ENCODE peak calls at places on chromosome 7, in four cellular contexts. One of them, this sample, is unnamed.

GRCh38 chr7:38932509-38933168 is 23.6 kb upstream of the VPS41 start:
- DNase-seq in trophoblast cell: peak; percentile 40
- DNase-seq in mesenchymal stem cell: peak; percentile 61
- DNase-seq in H9: peak; percentile 72
- DNase-seq in this sample: peak; percentile 70

GRCh38 chr7:69967152-69967591 is 368.9 kb downstream of the AUTS2 start:
- DNase-seq in trophoblast cell: no peak
- DNase-seq in mesenchymal stem cell: no peak
- DNase-seq in H9: peak; percentile 34
- DNase-seq in this sample: no peak

GRCh38 chr7:103119791-103120291 is 29.1 kb downstream of the NAPEPLD start:
- DNase-seq in H9: no peak
- DNase-seq in mesenchymal stem cell: no peak
- DNase-seq in trophoblast cell: no peak
- DNase-seq in this sample: no peak

GRCh38 chr7:2266911-2267310 is 24.9 kb downstream of the NUDT1 start:
- DNase-seq in mesenchymal stem cell: peak; percentile 69
- DNase-seq in trophoblast cell: peak; percentile 29
- DNase-seq in H9: no peak
- DNase-seq in this sample: no peak

GRCh38 chr7:54811016-54811924 is 52.3 kb upstream of the SEC61G start:
- DNase-seq in mesenchymal stem cell: peak; percentile 62
- DNase-seq in H9: no peak
- DNase-seq in trophoblast cell: no peak
- DNase-seq in this sample: no peak

GRCh38 chr7:47515305-47515834 is 66.5 kb downstream of the TNS3 start:
- DNase-seq in mesenchymal stem cell: no peak
- DNase-seq in trophoblast cell: no peak
- DNase-seq in H9: no peak
- DNase-seq in this sample: no peak

GRCh38 chr7:27108390-27109127 is 6.1 kb upstream of the HOXA2 start:
- DNase-seq in mesenchymal stem cell: peak; percentile 56
- DNase-seq in trophoblast cell: no peak
- DNase-seq in H9: peak; percentile 86
- DNase-seq in this sample: no peak

GRCh38 chr7:137519964-137520363 is 176.4 kb upstream of the PTN start:
- DNase-seq in H9: no peak
- DNase-seq in mesenchymal stem cell: no peak
- DNase-seq in trophoblast cell: no peak
- DNase-seq in this sample: no peak

GRCh38 chr7:96526492-96526891 is 183.2 kb downstream of the SEM1 start:
- DNase-seq in H9: no peak
- DNase-seq in trophoblast cell: no peak
- DNase-seq in mesenchymal stem cell: no peak
- DNase-seq in this sample: peak; percentile 9

GRCh38 chr7:87886875-87887274 is 10.6 kb downstream of the DBF4 start:
- DNase-seq in trophoblast cell: no peak
- DNase-seq in mesenchymal stem cell: peak; percentile 59
- DNase-seq in H9: no peak
- DNase-seq in this sample: no peak

GRCh38 chr7:154905615-154906014 is 97.3 kb downstream of the PAXIP1 start:
- DNase-seq in mesenchymal stem cell: no peak
- DNase-seq in trophoblast cell: no peak
- DNase-seq in H9: no peak
- DNase-seq in this sample: no peak

GRCh38 chr7:30251708-30252329 is 32.6 kb upstream of the ZNRF2 start:
- DNase-seq in H9: no peak
- DNase-seq in mesenchymal stem cell: peak; percentile 12
- DNase-seq in trophoblast cell: no peak
- DNase-seq in this sample: no peak

GRCh38 chr7:39525926-39526325 is 40.3 kb upstream of the YAE1 start:
- DNase-seq in trophoblast cell: no peak
- DNase-seq in H9: no peak
- DNase-seq in mesenchymal stem cell: no peak
- DNase-seq in this sample: no peak

GRCh38 chr7:71752171-71752935 is 620.4 kb downstream of the GALNT17 start:
- DNase-seq in trophoblast cell: no peak
- DNase-seq in mesenchymal stem cell: no peak
- DNase-seq in H9: peak; percentile 91
- DNase-seq in this sample: peak; percentile 66

GRCh38 chr7:66281678-66282593 is 76.8 kb downstream of the TPST1 start:
- DNase-seq in H9: no peak
- DNase-seq in trophoblast cell: no peak
- DNase-seq in mesenchymal stem cell: peak; percentile 95
- DNase-seq in this sample: no peak

GRCh38 chr7:132028144-132028920 is 471.9 kb upstream of the PODXL start:
- DNase-seq in mesenchymal stem cell: no peak
- DNase-seq in trophoblast cell: peak; percentile 32
- DNase-seq in H9: no peak
- DNase-seq in this sample: no peak

GRCh38 chr7:54349259-54349658 is 192.9 kb upstream of the VSTM2A start:
- DNase-seq in trophoblast cell: peak; percentile 7
- DNase-seq in mesenchymal stem cell: no peak
- DNase-seq in H9: no peak
- DNase-seq in this sample: no peak

GRCh38 chr7:135414850-135415439 is 95.0 kb downstream of the CNOT4 start:
- DNase-seq in H9: peak; percentile 63
- DNase-seq in mesenchymal stem cell: peak; percentile 75
- DNase-seq in trophoblast cell: peak; percentile 50
- DNase-seq in this sample: peak; percentile 48

GRCh38 chr7:127239814-127240213 is 12.9 kb downstream of the GRM8 start:
- DNase-seq in trophoblast cell: no peak
- DNase-seq in mesenchymal stem cell: no peak
- DNase-seq in H9: peak; percentile 49
- DNase-seq in this sample: no peak

GRCh38 chr7:91135703-91136102 is 128.5 kb upstream of the FZD1 start:
- DNase-seq in mesenchymal stem cell: no peak
- DNase-seq in trophoblast cell: no peak
- DNase-seq in H9: no peak
- DNase-seq in this sample: no peak

GRCh38 chr7:131109011-131109756 is 218.5 kb upstream of the MKLN1 start:
- DNase-seq in trophoblast cell: no peak
- DNase-seq in mesenchymal stem cell: peak; percentile 73
- DNase-seq in H9: no peak
- DNase-seq in this sample: no peak

GRCh38 chr7:6730343-6730633 is 23.5 kb upstream of the ZNF12 start:
- DNase-seq in H9: no peak
- DNase-seq in trophoblast cell: no peak
- DNase-seq in mesenchymal stem cell: no peak
- DNase-seq in this sample: no peak

GRCh38 chr7:105641236-105641810 is 60.0 kb upstream of the EFCAB10 start:
- DNase-seq in trophoblast cell: no peak
- DNase-seq in H9: no peak
- DNase-seq in mesenchymal stem cell: no peak
- DNase-seq in this sample: no peak

GRCh38 chr7:151322893-151323292 is 18.7 kb upstream of the NUB1 start:
- DNase-seq in H9: no peak
- DNase-seq in trophoblast cell: no peak
- DNase-seq in mesenchymal stem cell: no peak
- DNase-seq in this sample: no peak

GRCh38 chr7:47808321-47808720 is 139.9 kb downstream of the PKD1L1 start:
- DNase-seq in mesenchymal stem cell: no peak
- DNase-seq in trophoblast cell: no peak
- DNase-seq in H9: no peak
- DNase-seq in this sample: no peak

GRCh38 chr7:155806096-155806871 is 6.0 kb downstream of the SHH start:
- DNase-seq in trophoblast cell: no peak
- DNase-seq in mesenchymal stem cell: no peak
- DNase-seq in H9: peak; percentile 59
- DNase-seq in this sample: no peak

GRCh38 chr7:22728416-22729029 is 1.5 kb downstream of the IL6 start:
- DNase-seq in trophoblast cell: no peak
- DNase-seq in mesenchymal stem cell: peak; percentile 68
- DNase-seq in H9: no peak
- DNase-seq in this sample: no peak

GRCh38 chr7:133919810-133920209 is 207.3 kb upstream of the LRGUK start:
- DNase-seq in mesenchymal stem cell: no peak
- DNase-seq in trophoblast cell: peak; percentile 18
- DNase-seq in H9: no peak
- DNase-seq in this sample: no peak

GRCh38 chr7:79837915-79838314 is 296.7 kb upstream of the GNAI1 start:
- DNase-seq in trophoblast cell: no peak
- DNase-seq in H9: no peak
- DNase-seq in mesenchymal stem cell: no peak
- DNase-seq in this sample: no peak

GRCh38 chr7:65444211-65444842 is 70.7 kb downstream of the ZNF92 start:
- DNase-seq in trophoblast cell: no peak
- DNase-seq in mesenchymal stem cell: no peak
- DNase-seq in H9: no peak
- DNase-seq in this sample: no peak

GRCh38 chr7:70520604-70521003 is 611.3 kb upstream of the GALNT17 start:
- DNase-seq in mesenchymal stem cell: no peak
- DNase-seq in trophoblast cell: no peak
- DNase-seq in H9: no peak
- DNase-seq in this sample: no peak

GRCh38 chr7:101066858-101067227 is 18.4 kb upstream of the TRIM56 start:
- DNase-seq in H9: no peak
- DNase-seq in mesenchymal stem cell: no peak
- DNase-seq in trophoblast cell: no peak
- DNase-seq in this sample: no peak

GRCh38 chr7:101060992-101061391 is 24.3 kb upstream of the TRIM56 start:
- DNase-seq in H9: no peak
- DNase-seq in mesenchymal stem cell: no peak
- DNase-seq in trophoblast cell: no peak
- DNase-seq in this sample: no peak

GRCh38 chr7:101068401-101068800 is 16.9 kb upstream of the TRIM56 start:
- DNase-seq in trophoblast cell: no peak
- DNase-seq in mesenchymal stem cell: no peak
- DNase-seq in H9: no peak
- DNase-seq in this sample: no peak

DNA sequence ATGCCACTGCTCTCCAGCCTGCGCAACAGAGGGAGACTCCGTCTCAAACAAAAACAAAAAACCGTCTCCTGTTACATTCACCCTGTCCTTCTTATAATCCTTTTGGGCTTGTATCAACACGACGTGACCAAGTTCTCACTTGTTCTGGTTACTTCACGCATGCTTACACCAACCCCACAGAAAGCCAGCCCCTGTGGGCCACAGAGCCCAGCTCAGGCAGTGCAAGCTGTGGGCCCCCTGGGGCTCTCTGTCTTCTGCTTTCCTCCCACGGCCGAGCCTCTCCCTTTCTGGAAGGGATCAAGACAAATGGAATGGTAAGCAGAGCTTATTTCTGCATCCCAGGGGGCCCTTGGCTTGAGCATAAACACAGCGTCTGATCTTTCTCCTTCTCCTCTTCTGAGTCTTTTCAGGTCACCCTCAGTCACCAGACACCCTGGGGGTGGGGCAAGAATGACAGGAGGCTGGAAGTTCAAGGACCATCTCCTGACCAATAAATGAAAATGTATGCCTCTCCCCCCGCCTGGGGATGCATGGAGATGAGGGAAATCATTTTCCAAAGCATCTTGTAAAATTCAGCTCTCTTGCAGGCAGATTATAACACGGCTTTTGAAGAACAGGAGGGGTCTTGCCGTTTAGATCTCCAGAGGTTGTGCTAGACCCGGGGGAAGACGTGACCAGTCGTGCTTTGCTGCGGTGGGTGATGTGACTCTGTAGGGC is 19.0 kb upstream of the TRIM56 start:
- DNase-seq in H9: no peak
- DNase-seq in mesenchymal stem cell: peak; percentile 5
- DNase-seq in trophoblast cell: no peak
- DNase-seq in this sample: no peak
- H2BK12ac ChIP-seq in H9: no peak overlapping the region
- H2BK12ac ChIP-seq in mesenchymal stem cell: no peak overlapping the region
- H2BK12ac ChIP-seq in trophoblast cell: no peak overlapping the region
- H2BK12ac ChIP-seq in this sample: no peak overlapping the region

GRCh38 chr7:13882051-13882450 is 107.4 kb downstream of the ETV1 start:
- DNase-seq in trophoblast cell: peak; percentile 46
- DNase-seq in mesenchymal stem cell: no peak
- DNase-seq in H9: no peak
- DNase-seq in this sample: no peak

GRCh38 chr7:13879143-13879542 is 110.3 kb downstream of the ETV1 start:
- DNase-seq in mesenchymal stem cell: no peak
- DNase-seq in trophoblast cell: no peak
- DNase-seq in H9: no peak
- DNase-seq in this sample: no peak

GRCh38 chr7:13880789-13881188 is 108.7 kb downstream of the ETV1 start:
- DNase-seq in H9: no peak
- DNase-seq in trophoblast cell: no peak
- DNase-seq in mesenchymal stem cell: no peak
- DNase-seq in this sample: no peak

GRCh38 chr7:13878154-13878553 is 111.3 kb downstream of the ETV1 start:
- DNase-seq in H9: no peak
- DNase-seq in mesenchymal stem cell: no peak
- DNase-seq in trophoblast cell: no peak
- DNase-seq in this sample: no peak

GRCh38 chr7:13879994-13880686 is 109.3 kb downstream of the ETV1 start:
- DNase-seq in mesenchymal stem cell: no peak
- DNase-seq in H9: no peak
- DNase-seq in trophoblast cell: no peak
- DNase-seq in this sample: no peak
- H2AFZ ChIP-seq in mesenchymal stem cell: no peak overlapping the region
- H2AFZ ChIP-seq in H9: no peak overlapping the region
- H2AFZ ChIP-seq in trophoblast cell: no peak overlapping the region
- H2AFZ ChIP-seq in this sample: no peak overlapping the region

GRCh38 chr7:3978839-3979238 is 677.8 kb downstream of the SDK1 start:
- DNase-seq in H9: no peak
- DNase-seq in trophoblast cell: no peak
- DNase-seq in mesenchymal stem cell: no peak
- DNase-seq in this sample: no peak

GRCh38 chr7:3979956-3980643 is 679.0 kb downstream of the SDK1 start:
- DNase-seq in H9: no peak
- DNase-seq in trophoblast cell: no peak
- DNase-seq in mesenchymal stem cell: no peak
- DNase-seq in this sample: no peak

GRCh38 chr7:3977391-3977790 is 676.3 kb downstream of the SDK1 start:
- DNase-seq in mesenchymal stem cell: no peak
- DNase-seq in H9: no peak
- DNase-seq in trophoblast cell: no peak
- DNase-seq in this sample: no peak

GRCh38 chr7:3984456-3984855 is 683.4 kb downstream of the SDK1 start:
- DNase-seq in mesenchymal stem cell: no peak
- DNase-seq in H9: no peak
- DNase-seq in trophoblast cell: no peak
- DNase-seq in this sample: no peak

DNA sequence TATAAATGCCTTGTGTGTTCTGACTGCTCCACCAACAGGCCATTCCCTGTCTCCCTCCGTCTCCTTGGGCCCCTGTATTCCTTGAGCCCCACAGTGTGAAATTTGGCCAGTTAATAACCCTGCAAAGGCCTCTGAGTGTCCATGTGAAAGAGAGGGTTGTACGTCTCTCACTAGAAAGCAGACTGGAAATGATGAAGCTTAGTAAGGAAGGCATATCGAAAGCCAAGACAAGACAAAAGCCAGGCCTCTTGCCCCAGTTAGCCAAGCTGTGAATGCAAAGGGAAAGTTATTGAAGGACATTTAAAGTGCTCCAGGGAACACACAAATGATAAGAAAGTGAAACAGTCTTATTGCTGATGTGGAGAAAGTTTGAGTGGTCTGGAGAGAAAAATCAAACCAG is 680.2 kb downstream of the SDK1 start:
- DNase-seq in H9: no peak
- DNase-seq in mesenchymal stem cell: no peak
- DNase-seq in trophoblast cell: no peak
- DNase-seq in this sample: no peak
- H2BK12ac ChIP-seq in H9: no peak overlapping the region
- H2BK12ac ChIP-seq in mesenchymal stem cell: no peak overlapping the region
- H2BK12ac ChIP-seq in trophoblast cell: no peak overlapping the region
- H2BK12ac ChIP-seq in this sample: no peak overlapping the region

GRCh38 chr7:73971315-73971700 is 56.7 kb upstream of the ELN start:
- DNase-seq in trophoblast cell: no peak
- DNase-seq in mesenchymal stem cell: no peak
- DNase-seq in H9: no peak
- DNase-seq in this sample: no peak
- H2AFZ ChIP-seq in trophoblast cell: no peak overlapping the region
- H2AFZ ChIP-seq in mesenchymal stem cell: no peak overlapping the region
- H2AFZ ChIP-seq in H9: no peak overlapping the region
- H2AFZ ChIP-seq in this sample: no peak overlapping the region

This sample was measured in neuronal stem cell.